ENCODE peak calls at places on chromosomes 1 and 21, in eight cellular contexts. W is GM23338, F is K562, K is HCT116, E is HepG2, I is Panc1, Y is GM12878, P is upper lobe of left lung. V is an unnamed sample.

GRCh38 chr1:171177261-171177660 is 7.8 kb upstream of the FMO2 start:
- ATAC-seq in K (no peak), F (no peak), Y (no peak), I (no peak), W (no peak), E (no peak), P (no peak), V (no peak)

GRCh38 chr1:164716992-164717703 is 158.2 kb downstream of the PBX1 start:
- ATAC-seq in P (peak; percentile 74), I (no peak), K (no peak), Y (peak; percentile 93), F (no peak), E (no peak), W (no peak), V (no peak)

GRCh38 chr1:66951513-66951912 is 26.7 kb downstream of the MIER1 start:
- ATAC-seq in Y (no peak), K (no peak), E (no peak), I (no peak), W (no peak), F (no peak), P (no peak), V (no peak)

GRCh38 chr1:91537281-91538069 is 36.8 kb downstream of the CDC7 start:
- ATAC-seq in K (no peak), P (peak; percentile 60), E (no peak), I (no peak), Y (no peak), F (no peak), W (no peak), V (peak; percentile 87)

GRCh38 chr1:107817909-107818308 is 147.1 kb downstream of the VAV3 start:
- ATAC-seq in P (no peak), W (no peak), K (no peak), F (no peak), Y (no peak), I (no peak), E (no peak), V (peak; percentile 22)

GRCh38 chr1:112788561-112788960 is 73.4 kb upstream of the PPM1J start:
- ATAC-seq in F (no peak), K (no peak), W (no peak), P (no peak), E (no peak), Y (no peak), I (no peak), V (no peak)

GRCh38 chr1:196856053-196856452 is 31.8 kb upstream of the CFHR4 start:
- ATAC-seq in Y (no peak), K (no peak), I (no peak), F (peak; percentile 61), E (no peak), W (peak; percentile 64), P (no peak), V (no peak)

GRCh38 chr1:107927815-107928214 is 37.2 kb downstream of the VAV3 start:
- ATAC-seq in P (no peak), I (no peak), Y (no peak), F (no peak), K (no peak), E (no peak), W (no peak), V (no peak)

GRCh38 chr1:239893127-239893731 is 198.5 kb upstream of the FMN2 start:
- ATAC-seq in E (no peak), I (no peak), F (no peak), P (no peak), K (no peak), W (no peak), Y (no peak), V (peak; percentile 27)

GRCh38 chr1:165696625-165697100 is 1.7 kb downstream of the ALDH9A1 start:
- ATAC-seq in I (no peak), E (no peak), F (no peak), P (peak; percentile 61), Y (no peak), W (no peak), K (no peak), V (peak; percentile 60)

GRCh38 chr1:161225178-161225533 is 704 bp upstream of the TOMM40L start:
- ATAC-seq in W (peak; percentile 5), I (no peak), Y (no peak), K (peak; percentile 21), E (peak; percentile 3), P (peak; percentile 1), F (peak; percentile 5), V (peak; percentile 3)

GRCh38 chr1:162849711-162850110 is 11.3 kb downstream of the CCDC190 start:
- ATAC-seq in F (no peak), Y (no peak), W (no peak), I (no peak), E (no peak), K (no peak), P (no peak), V (no peak)
- TF ChIP-seq CTCF in F (no peak), Y (no peak), W (no peak), I (no peak), E (no peak), K (no peak), P (no peak), V (no peak)

DNA sequence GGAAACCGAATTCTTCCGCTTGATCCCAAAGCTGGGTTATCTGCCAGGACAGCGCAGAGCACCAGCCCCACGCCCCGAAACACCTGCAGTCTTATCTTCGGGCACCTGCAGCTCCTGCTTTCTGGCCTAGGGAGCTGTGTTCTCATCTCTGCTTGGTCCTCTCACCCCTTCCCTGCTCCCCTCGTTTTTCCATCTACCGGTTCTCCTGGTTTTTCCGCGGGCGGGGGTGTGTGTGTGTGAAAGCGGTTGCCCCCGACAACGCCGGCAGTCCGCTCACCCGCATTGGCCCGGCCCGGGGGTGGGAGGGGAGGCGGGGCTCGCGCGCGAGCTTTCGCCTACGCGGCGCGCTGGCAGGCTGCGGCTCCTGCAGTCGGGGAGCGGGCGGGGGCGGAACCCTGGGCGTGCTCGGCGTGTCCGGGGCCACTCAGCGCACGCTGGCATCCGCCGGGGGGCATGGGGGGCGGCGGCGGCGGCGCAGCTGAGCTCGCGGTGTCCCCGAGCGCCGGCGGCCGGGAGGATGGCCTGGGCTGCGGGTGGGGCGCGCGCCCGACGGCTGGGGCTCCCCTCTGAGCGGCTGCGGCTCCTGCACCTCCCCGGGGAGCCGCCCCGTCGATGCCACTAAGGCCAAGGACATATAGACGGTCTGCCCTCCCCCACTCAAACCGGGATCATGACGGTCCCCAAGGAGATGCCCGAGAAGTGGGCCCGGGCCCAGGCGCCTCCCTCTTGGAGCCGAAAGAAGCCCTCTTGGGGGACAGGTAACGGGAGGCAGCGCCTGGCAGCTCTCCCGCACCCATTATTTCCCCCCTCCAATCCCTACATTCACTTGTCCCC is 3.2 kb downstream of the ATP8B2 start:
- ATAC-seq in I (peak; percentile 44), F (no peak), Y (peak; percentile 77), K (peak; percentile 69), E (no peak), W (peak; percentile 40), P (peak; percentile 81), V (peak; percentile 77)
- TF ChIP-seq POLR2AphosphoS5 in I (no peak), F (no peak), Y (no peak), K (peak; percentile 29), E (no peak), W (peak; percentile 26), P (peak; percentile 32), V (peak; percentile 43)

DNA sequence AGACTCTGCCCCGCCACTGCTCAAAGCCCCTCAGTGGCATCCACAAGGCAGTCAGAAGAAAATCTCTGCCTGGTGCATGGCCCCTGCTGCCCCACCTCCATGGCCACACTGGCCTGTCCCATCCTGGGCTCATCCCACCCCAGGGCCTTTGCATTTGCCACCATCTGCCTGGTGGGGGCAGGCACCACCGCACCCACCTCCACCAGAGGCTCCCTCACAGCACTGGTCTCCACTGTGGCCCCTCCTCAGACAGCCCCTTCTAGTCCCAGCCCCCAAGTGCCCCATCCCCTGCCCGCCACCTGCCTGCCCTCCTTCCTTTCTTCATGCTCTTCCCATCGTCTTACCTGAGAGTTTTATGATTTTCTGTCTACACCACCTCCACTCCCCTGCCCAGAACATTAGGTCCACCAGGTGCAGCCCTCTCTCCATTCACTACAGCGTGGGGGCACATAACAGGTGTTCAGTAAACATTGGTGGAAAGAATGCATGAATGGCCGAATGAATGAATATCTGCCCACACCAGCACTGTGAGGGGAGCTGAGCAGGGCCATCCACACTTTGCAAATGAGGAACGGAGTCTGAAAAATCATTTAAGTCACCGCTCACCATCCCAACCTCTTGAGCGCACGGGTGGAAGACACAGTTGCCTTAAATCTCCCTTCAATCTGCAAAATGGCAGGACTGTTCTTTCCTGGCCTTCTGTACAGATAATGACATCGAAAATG is 2.1 kb downstream of the PRDM15 start:
- ATAC-seq in Y (peak; percentile 47), W (no peak), I (no peak), E (no peak), F (peak; percentile 11), K (no peak), P (no peak), V (no peak)
- TF ChIP-seq CTCF in Y (peak; percentile 33), W (no peak), I (no peak), E (peak; percentile 19), F (peak; percentile 20), K (no peak), P (no peak), V (no peak)

GRCh38 chr1:97849350-97850339 is 71.2 kb downstream of the DPYD start:
- ATAC-seq in Y (peak; percentile 60), I (peak; percentile 82), K (no peak), F (no peak), W (no peak), P (peak; percentile 87), E (no peak), V (peak; percentile 41)
- TF ChIP-seq POLR2AphosphoS5 in Y (no peak), I (no peak), K (no peak), F (no peak), W (no peak), P (no peak), E (no peak), V (no peak)

GRCh38 chr1:99814373-99814900 is 35.7 kb upstream of the AGL start:
- ATAC-seq in W (no peak), Y (no peak), P (no peak), I (no peak), E (peak; percentile 62), F (peak; percentile 27), K (no peak), V (no peak)

GRCh38 chr1:99811075-99811474 is 39.1 kb upstream of the AGL start:
- ATAC-seq in Y (no peak), K (no peak), I (no peak), W (no peak), P (no peak), F (no peak), E (no peak), V (no peak)

GRCh38 chr1:99811747-99812146 is 38.4 kb upstream of the AGL start:
- ATAC-seq in E (no peak), Y (no peak), P (no peak), I (no peak), K (no peak), F (no peak), W (no peak), V (no peak)

GRCh38 chr1:99806882-99807281 is 40.4 kb upstream of the FRRS1 start:
- ATAC-seq in F (no peak), E (no peak), I (no peak), K (no peak), W (no peak), P (no peak), Y (no peak), V (no peak)

GRCh38 chr1:99808391-99809115 is 41.6 kb upstream of the AGL start:
- ATAC-seq in I (peak; percentile 89), K (peak; percentile 92), Y (peak; percentile 96), W (peak; percentile 97), P (peak; percentile 94), E (peak; percentile 95), F (peak; percentile 95), V (peak; percentile 94)
- TF ChIP-seq CTCF in I (peak; percentile 52), K (peak; percentile 71), Y (peak; percentile 24), W (peak; percentile 69), P (peak; percentile 85), E (peak; percentile 85), F (peak; percentile 54), V (peak; percentile 47)

GRCh38 chr1:40712997-40713396 is 21.5 kb downstream of the NFYC start:
- ATAC-seq in K (no peak), Y (peak; percentile 8), E (no peak), W (no peak), I (no peak), P (peak; percentile 49), F (no peak), V (no peak)
- TF ChIP-seq POLR2AphosphoS5 in K (no peak), Y (no peak), E (no peak), W (no peak), I (no peak), P (no peak), F (no peak), V (no peak)

V was measured in gastroesophageal sphincter.